ENCODE peak calls at places on chromosomes 6 and 20, in seven cellular contexts. I is NCI-H446 treated with DMSO at 0.1 percent for 48 hours, O is SW480, Y is HS-27A, F is Peyer's patch, W is GM12892, B is T-helper 9 cell. Z is an unnamed sample.

GRCh38 chr6:167113935-167114910 is 8.7 kb upstream of the CCR6 start:
- DNase-seq in O (no peak), Y (no peak), B (peak), W (peak), F (peak), I (no peak), Z (no peak)

GRCh38 chr20:63947638-63948456 is 8.4 kb downstream of the UCKL1 start:
- DNase-seq in W (no peak), Y (no peak), O (no peak), I (no peak), B (no peak), F (peak), Z (no peak)

GRCh38 chr6:107290491-107290890 is 168.9 kb downstream of the PDSS2 start:
- DNase-seq in O (no peak), Y (no peak), I (no peak), W (no peak), B (no peak), F (no peak), Z (no peak)

GRCh38 chr20:25669826-25670422 is 26.7 kb downstream of the ZNF337 start:
- DNase-seq in F (no peak), B (no peak), I (no peak), Y (no peak), O (no peak), W (no peak), Z (no peak)

GRCh38 chr6:131368077-131368911 is 204.7 kb upstream of the ARG1 start:
- DNase-seq in F (no peak), W (no peak), B (no peak), O (no peak), Y (no peak), I (peak), Z (no peak)

GRCh38 chr6:16929814-16930213 is 168.6 kb upstream of the ATXN1 start:
- DNase-seq in B (no peak), F (no peak), W (no peak), I (peak), O (no peak), Y (no peak), Z (no peak)

GRCh38 chr6:134585529-134585873 is 267.6 kb upstream of the SGK1 start:
- DNase-seq in Y (no peak), I (no peak), F (no peak), B (no peak), W (no peak), O (no peak), Z (no peak)

GRCh38 chr6:132768051-132768517 is 10.4 kb upstream of the VNN2 start:
- DNase-seq in I (no peak), Y (no peak), F (peak), W (no peak), B (no peak), O (no peak), Z (no peak)

GRCh38 chr20:49701313-49701731 is 12.4 kb downstream of the B4GALT5 start:
- DNase-seq in I (peak), B (no peak), W (no peak), Y (no peak), F (no peak), O (no peak), Z (no peak)

GRCh38 chr6:156886409-156886808 is 109.2 kb downstream of the ARID1B start:
- DNase-seq in W (no peak), O (no peak), F (peak), B (no peak), Y (no peak), I (no peak), Z (no peak)

GRCh38 chr6:53647437-53648094 is 18.0 kb downstream of the KLHL31 start:
- DNase-seq in Y (no peak), B (peak), F (peak), I (no peak), W (no peak), O (no peak), Z (no peak)

GRCh38 chr6:150491131-150491795 is 108.4 kb upstream of the PLEKHG1 start:
- DNase-seq in O (peak), B (no peak), Y (no peak), I (no peak), F (no peak), W (no peak), Z (no peak)

GRCh38 chr6:87183687-87184086 is 28.3 kb downstream of the ZNF292 start:
- DNase-seq in F (no peak), W (no peak), O (no peak), I (no peak), Y (no peak), B (no peak), Z (no peak)

GRCh38 chr6:19731286-19731685 is 105.9 kb upstream of the ID4 start:
- DNase-seq in I (no peak), W (no peak), B (no peak), F (no peak), O (peak), Y (peak), Z (no peak)

GRCh38 chr6:53032853-53033252 is 32.4 kb upstream of the FBXO9 start:
- DNase-seq in B (no peak), O (no peak), W (no peak), F (no peak), I (no peak), Y (no peak), Z (no peak)

GRCh38 chr20:14845199-14846160 is 508.1 kb upstream of the FLRT3 start:
- DNase-seq in Y (no peak), I (no peak), B (no peak), O (no peak), F (no peak), W (no peak), Z (no peak)

GRCh38 chr20:44771172-44771535 is 25.5 kb downstream of the KCNK15 start:
- DNase-seq in I (no peak), F (no peak), Y (no peak), O (no peak), W (no peak), B (no peak), Z (no peak)

GRCh38 chr20:61814726-61815125 is 251.0 kb downstream of the TAF4 start:
- DNase-seq in F (no peak), I (no peak), Y (no peak), W (no peak), B (no peak), O (no peak), Z (peak)

GRCh38 chr6:154289818-154290508 is 66.6 kb downstream of the IPCEF1 start:
- DNase-seq in Y (no peak), B (no peak), W (no peak), F (no peak), O (no peak), I (no peak), Z (no peak)

GRCh38 chr6:4466260-4466659 is 309.9 kb upstream of the CDYL start:
- DNase-seq in Y (no peak), W (no peak), F (no peak), I (no peak), B (no peak), O (no peak), Z (no peak)

GRCh38 chr20:46089076-46089337 is 755 bp downstream of the NCOA5 start:
- DNase-seq in B (no peak), F (no peak), O (no peak), W (no peak), I (no peak), Y (no peak), Z (no peak)

GRCh38 chr6:134340574-134340973 is 22.7 kb upstream of the SGK1 start:
- DNase-seq in F (no peak), I (no peak), W (no peak), O (no peak), Y (no peak), B (no peak), Z (no peak)

GRCh38 chr6:45837541-45838200 is 178.0 kb downstream of the CLIC5 start:
- DNase-seq in I (no peak), O (no peak), F (no peak), B (no peak), Y (no peak), W (no peak), Z (no peak)

GRCh38 chr6:75396005-75396800 is 97.4 kb downstream of the FILIP1 start:
- DNase-seq in O (no peak), W (no peak), I (no peak), F (no peak), B (no peak), Y (no peak), Z (no peak)

GRCh38 chr6:149482542-149483261 is 2.1 kb downstream of the ZC3H12D start:
- DNase-seq in W (no peak), B (no peak), O (no peak), F (peak), I (no peak), Y (no peak), Z (no peak)

GRCh38 chr6:30885999-30886896 is 1.9 kb downstream of the DDR1 start:
- DNase-seq in F (no peak), Y (peak), O (peak), W (no peak), B (no peak), I (peak), Z (peak)

GRCh38 chr6:110853754-110854477 is 20.7 kb upstream of the AMD1 start:
- DNase-seq in W (no peak), B (no peak), O (no peak), F (no peak), I (no peak), Y (no peak), Z (no peak)

GRCh38 chr6:160333841-160334240 is 14.3 kb upstream of the SLC22A3 start:
- DNase-seq in O (no peak), F (no peak), Y (no peak), W (no peak), B (no peak), I (no peak), Z (no peak)